ENCODE peak calls at places on chromosomes 16 and 17, in five cellular contexts. One of them, this sample, is unnamed.

GRCh38 chr16:47370536-47370935 is 90.3 kb downstream of the ITFG1 start:
- DNase-seq in left lung: no peak
- DNase-seq in breast epithelium: no peak
- DNase-seq in foreskin keratinocyte: no peak
- DNase-seq in aorta: no peak
- DNase-seq in this sample: no peak

GRCh38 chr17:73011016-73011486 is 81.4 kb downstream of the SLC39A11 start:
- DNase-seq in left lung: no peak
- DNase-seq in breast epithelium: no peak
- DNase-seq in aorta: no peak
- DNase-seq in foreskin keratinocyte: no peak
- DNase-seq in this sample: no peak

GRCh38 chr17:76515291-76515949 is 14.2 kb upstream of the RHBDF2 start:
- DNase-seq in breast epithelium: peak
- DNase-seq in left lung: peak
- DNase-seq in aorta: peak
- DNase-seq in foreskin keratinocyte: no peak
- DNase-seq in this sample: peak

GRCh38 chr17:42034059-42034458 is 14.2 kb downstream of the NKIRAS2 start:
- DNase-seq in foreskin keratinocyte: no peak
- DNase-seq in left lung: no peak
- DNase-seq in aorta: no peak
- DNase-seq in breast epithelium: no peak
- DNase-seq in this sample: no peak

GRCh38 chr17:57288753-57289121 is 32.4 kb downstream of the MSI2 start:
- DNase-seq in breast epithelium: no peak
- DNase-seq in aorta: no peak
- DNase-seq in left lung: no peak
- DNase-seq in foreskin keratinocyte: no peak
- DNase-seq in this sample: no peak

GRCh38 chr17:10875984-10876555 is 38.2 kb upstream of the PIRT start:
- DNase-seq in aorta: no peak
- DNase-seq in foreskin keratinocyte: no peak
- DNase-seq in breast epithelium: no peak
- DNase-seq in left lung: no peak
- DNase-seq in this sample: no peak

GRCh38 chr17:2067559-2067958 is 12.7 kb downstream of the HIC1 start:
- DNase-seq in breast epithelium: no peak
- DNase-seq in left lung: no peak
- DNase-seq in aorta: peak
- DNase-seq in foreskin keratinocyte: no peak
- DNase-seq in this sample: no peak

GRCh38 chr16:25143898-25144297 is 32.4 kb downstream of the LCMT1 start:
- DNase-seq in aorta: no peak
- DNase-seq in left lung: no peak
- DNase-seq in foreskin keratinocyte: no peak
- DNase-seq in breast epithelium: no peak
- DNase-seq in this sample: no peak

GRCh38 chr16:73020409-73020884 is 27.5 kb downstream of the ZFHX3 start:
- DNase-seq in breast epithelium: no peak
- DNase-seq in foreskin keratinocyte: no peak
- DNase-seq in aorta: peak
- DNase-seq in left lung: no peak
- DNase-seq in this sample: peak

GRCh38 chr16:59205403-59205802 is 471.3 kb upstream of the GOT2 start:
- DNase-seq in foreskin keratinocyte: no peak
- DNase-seq in left lung: no peak
- DNase-seq in breast epithelium: no peak
- DNase-seq in aorta: no peak
- DNase-seq in this sample: no peak

GRCh38 chr16:52068447-52069074 is 478.4 kb downstream of the TOX3 start:
- DNase-seq in left lung: no peak
- DNase-seq in foreskin keratinocyte: peak
- DNase-seq in breast epithelium: no peak
- DNase-seq in aorta: no peak
- DNase-seq in this sample: no peak

GRCh38 chr16:56608876-56609462 is 585 bp downstream of the MT2A start:
- DNase-seq in breast epithelium: no peak
- DNase-seq in aorta: no peak
- DNase-seq in foreskin keratinocyte: no peak
- DNase-seq in left lung: no peak
- DNase-seq in this sample: no peak

GRCh38 chr16:22815863-22816262 is 1.9 kb downstream of the HS3ST2 start:
- DNase-seq in aorta: no peak
- DNase-seq in foreskin keratinocyte: no peak
- DNase-seq in left lung: no peak
- DNase-seq in breast epithelium: no peak
- DNase-seq in this sample: no peak

GRCh38 chr16:73315645-73316044 is 267.7 kb upstream of the ZFHX3 start:
- DNase-seq in breast epithelium: no peak
- DNase-seq in left lung: no peak
- DNase-seq in aorta: no peak
- DNase-seq in foreskin keratinocyte: no peak
- DNase-seq in this sample: no peak

GRCh38 chr17:69539274-69539673 is 124.8 kb downstream of the MAP2K6 start:
- DNase-seq in aorta: no peak
- DNase-seq in breast epithelium: no peak
- DNase-seq in left lung: no peak
- DNase-seq in foreskin keratinocyte: no peak
- DNase-seq in this sample: no peak

GRCh38 chr17:48123776-48124388 is 16.3 kb downstream of the SNX11 start:
- DNase-seq in aorta: no peak
- DNase-seq in foreskin keratinocyte: no peak
- DNase-seq in left lung: no peak
- DNase-seq in breast epithelium: no peak
- DNase-seq in this sample: no peak

GRCh38 chr16:50434872-50435478 is 66.2 kb upstream of the BRD7 start:
- DNase-seq in foreskin keratinocyte: no peak
- DNase-seq in left lung: no peak
- DNase-seq in aorta: no peak
- DNase-seq in breast epithelium: no peak
- DNase-seq in this sample: no peak

GRCh38 chr16:85819245-85819644 is 19.8 kb downstream of the COX4I1 start:
- DNase-seq in left lung: peak
- DNase-seq in foreskin keratinocyte: no peak
- DNase-seq in aorta: peak
- DNase-seq in breast epithelium: peak
- DNase-seq in this sample: no peak

GRCh38 chr16:529012-529575 is 1.6 kb downstream of the CAPN15 start:
- DNase-seq in left lung: no peak
- DNase-seq in aorta: no peak
- DNase-seq in breast epithelium: no peak
- DNase-seq in foreskin keratinocyte: no peak
- DNase-seq in this sample: no peak
- H3K27ac ChIP-seq in left lung: peak
- H3K27ac ChIP-seq in aorta: no peak
- H3K27ac ChIP-seq in breast epithelium: peak
- H3K27ac ChIP-seq in foreskin keratinocyte: peak
- H3K27ac ChIP-seq in this sample: peak

DNA sequence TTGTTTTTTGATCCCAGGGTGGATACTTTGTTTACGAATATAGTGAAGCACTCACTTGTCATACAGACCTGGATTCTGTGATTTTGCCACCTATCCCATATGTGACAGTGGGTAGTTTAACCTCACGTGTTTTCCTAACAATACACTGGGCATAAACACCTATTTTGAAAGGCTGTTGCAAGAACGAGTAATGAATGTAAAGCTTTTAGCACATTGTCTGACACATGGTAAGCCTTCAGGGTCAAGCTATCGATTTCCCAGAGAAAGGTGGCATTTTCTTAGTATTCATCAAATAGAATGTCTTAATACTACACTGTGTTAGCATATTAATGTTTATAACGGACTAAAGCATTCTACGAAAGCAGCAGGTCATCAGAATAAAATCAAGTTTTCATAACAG is 1.9 kb downstream of the CHTF8 start:
- DNase-seq in foreskin keratinocyte: no peak
- DNase-seq in aorta: no peak
- DNase-seq in left lung: no peak
- DNase-seq in breast epithelium: no peak
- DNase-seq in this sample: no peak
- H3K27ac ChIP-seq in foreskin keratinocyte: no peak
- H3K27ac ChIP-seq in aorta: no peak
- H3K27ac ChIP-seq in left lung: no peak
- H3K27ac ChIP-seq in breast epithelium: peak
- H3K27ac ChIP-seq in this sample: no peak

DNA sequence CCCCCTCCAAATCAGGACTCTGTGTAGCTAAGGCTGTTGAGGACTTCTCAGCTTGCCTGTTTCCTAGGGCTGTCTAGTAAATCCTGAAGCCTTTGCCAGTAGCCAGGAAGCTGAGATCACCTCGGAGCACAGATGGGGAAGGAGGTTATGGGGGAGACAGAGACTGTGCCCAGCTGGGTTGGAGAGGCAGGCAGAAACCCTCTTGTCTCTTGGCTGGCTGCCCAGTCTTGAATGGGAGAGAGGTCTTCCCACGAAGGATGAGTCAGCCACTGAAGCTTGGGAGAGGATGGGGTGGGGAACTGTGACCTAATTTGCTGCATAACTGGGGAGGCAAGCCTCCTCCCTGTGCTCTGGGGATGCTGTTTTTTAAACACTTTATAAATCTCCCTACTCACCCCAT is 69.8 kb downstream of the SHISA9 start:
- DNase-seq in left lung: no peak
- DNase-seq in foreskin keratinocyte: peak
- DNase-seq in aorta: no peak
- DNase-seq in breast epithelium: no peak
- DNase-seq in this sample: no peak
- H3K27ac ChIP-seq in left lung: no peak
- H3K27ac ChIP-seq in foreskin keratinocyte: no peak
- H3K27ac ChIP-seq in aorta: no peak
- H3K27ac ChIP-seq in breast epithelium: no peak
- H3K27ac ChIP-seq in this sample: no peak

GRCh38 chr17:6702567-6703215 is 10.5 kb downstream of the SLC13A5 start:
- DNase-seq in aorta: no peak
- DNase-seq in foreskin keratinocyte: no peak
- DNase-seq in breast epithelium: no peak
- DNase-seq in left lung: no peak
- DNase-seq in this sample: no peak

GRCh38 chr17:6703751-6704150 is 9.4 kb downstream of the SLC13A5 start:
- DNase-seq in foreskin keratinocyte: no peak
- DNase-seq in left lung: no peak
- DNase-seq in aorta: no peak
- DNase-seq in breast epithelium: no peak
- DNase-seq in this sample: no peak

GRCh38 chr17:6700948-6701307 is 12.2 kb downstream of the SLC13A5 start:
- DNase-seq in aorta: no peak
- DNase-seq in foreskin keratinocyte: no peak
- DNase-seq in breast epithelium: no peak
- DNase-seq in left lung: no peak
- DNase-seq in this sample: no peak

GRCh38 chr17:6699997-6700947 is 12.9 kb downstream of the SLC13A5 start:
- DNase-seq in left lung: no peak
- DNase-seq in aorta: no peak
- DNase-seq in breast epithelium: no peak
- DNase-seq in foreskin keratinocyte: no peak
- DNase-seq in this sample: no peak

DNA sequence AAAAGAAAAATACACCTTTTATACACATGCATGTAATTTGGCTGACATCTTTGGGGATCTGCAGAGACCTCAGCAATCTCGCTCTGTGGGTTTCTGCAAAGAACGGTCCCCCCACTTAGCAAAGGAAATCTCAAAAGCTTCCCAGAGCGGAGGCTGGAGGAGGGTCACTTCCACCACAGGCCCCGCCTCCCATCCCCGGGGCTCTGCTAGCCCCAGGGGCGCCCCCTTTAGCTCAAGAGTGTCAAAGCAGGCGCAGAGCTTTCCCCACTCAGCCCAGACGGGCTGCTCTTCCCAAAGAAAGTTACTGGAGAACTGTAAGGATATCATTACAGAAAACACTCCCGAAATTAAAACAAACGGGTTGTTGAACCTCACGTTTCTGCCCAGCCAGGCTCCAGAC is 11.4 kb downstream of the SLC13A5 start:
- DNase-seq in aorta: no peak
- DNase-seq in breast epithelium: no peak
- DNase-seq in left lung: no peak
- DNase-seq in foreskin keratinocyte: no peak
- DNase-seq in this sample: no peak
- H3K27ac ChIP-seq in aorta: no peak
- H3K27ac ChIP-seq in breast epithelium: no peak
- H3K27ac ChIP-seq in left lung: no peak
- H3K27ac ChIP-seq in foreskin keratinocyte: no peak
- H3K27ac ChIP-seq in this sample: no peak

DNA sequence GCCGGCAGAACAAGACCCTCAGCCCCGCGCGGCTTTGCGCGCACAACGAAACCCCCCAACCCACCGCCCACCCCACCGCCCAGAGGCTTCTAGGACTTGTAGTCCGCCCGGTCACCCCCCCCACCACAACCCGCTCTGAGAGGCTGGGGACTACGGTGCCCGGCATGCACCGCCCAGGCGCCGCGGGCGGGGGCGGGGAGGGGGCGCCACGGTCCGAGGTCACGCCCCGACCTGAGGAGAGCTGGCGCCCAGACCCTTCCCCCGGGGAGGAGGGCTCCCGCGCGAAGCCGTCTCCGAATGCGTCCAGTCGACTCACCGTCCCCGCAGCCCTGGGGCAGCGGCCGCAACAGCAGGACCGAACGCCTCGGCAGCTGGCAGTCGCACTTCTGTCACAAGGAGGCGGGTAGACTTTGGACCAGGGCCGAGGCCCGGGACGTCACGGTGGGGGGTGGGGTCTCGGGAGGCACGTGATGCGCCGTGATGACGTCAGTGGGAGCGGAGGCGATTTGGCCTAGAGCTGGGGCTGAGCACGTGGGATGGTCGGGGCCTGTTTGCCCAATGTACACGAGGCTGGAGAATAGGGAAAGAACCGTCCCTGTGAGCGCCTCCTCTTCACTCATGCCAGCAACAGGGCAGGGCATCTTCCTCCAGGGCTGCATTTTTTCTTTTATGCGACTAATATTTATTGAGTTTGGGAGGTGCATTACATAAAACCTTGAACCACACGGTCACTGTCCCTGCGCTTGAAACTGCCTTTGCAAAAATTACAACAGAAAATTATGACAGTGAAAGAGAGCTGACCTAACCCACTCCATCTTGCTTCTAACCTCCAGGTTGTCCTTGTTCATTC is at the start of gene CDIP1:
- DNase-seq in left lung: peak
- DNase-seq in aorta: peak
- DNase-seq in breast epithelium: peak
- DNase-seq in foreskin keratinocyte: peak
- DNase-seq in this sample: peak
- H3K27ac ChIP-seq in left lung: peak
- H3K27ac ChIP-seq in aorta: peak
- H3K27ac ChIP-seq in breast epithelium: peak
- H3K27ac ChIP-seq in foreskin keratinocyte: peak
- H3K27ac ChIP-seq in this sample: peak

This sample was measured in epithelial cell of prostate.